ENCODE peak calls at places on chromosome 12, in nine cellular contexts. M is esophagus squamous epithelium; E is bronchial epithelial cell; D is T1000; N is T47D; W is T follicular helper cell; L is HFFc6; R is CD8-positive, alpha-beta T cell; B is activated T-helper 1 cell treated with anti-CD3 and anti-CD28 coated beads, Interleukin-2, amount 50 U/mL, for 16 hours. Q is an unnamed sample.

GRCh38 chr12:65561798-65562382 is 262.4 kb upstream of the HMGA2 start:
- DNase-seq in M (no peak), E (peak; percentile 49), D (no peak), N (no peak), W (no peak), L (peak; percentile 75), R (no peak), B (no peak), Q (no peak)

GRCh38 chr12:27048822-27049752 is 26.7 kb downstream of the MED21 start:
- DNase-seq in M (no peak), E (peak; percentile 93), D (no peak), N (peak; percentile 22), W (no peak), L (peak; percentile 72), R (no peak), B (no peak), Q (no peak)

GRCh38 chr12:10952645-10953044 is 13.6 kb upstream of the TAS2R14 start:
- DNase-seq in M (no peak), E (no peak), D (no peak), N (no peak), W (no peak), L (no peak), R (no peak), B (no peak), Q (no peak)

GRCh38 chr12:71465794-71466193 is 26.2 kb downstream of the LGR5 start:
- DNase-seq in M (no peak), E (no peak), D (no peak), N (no peak), W (no peak), L (no peak), R (no peak), B (no peak), Q (no peak)

GRCh38 chr12:51827925-51828818 is 20.3 kb downstream of the FIGNL2 start:
- DNase-seq in M (no peak), E (peak; percentile 82), D (no peak), N (peak; percentile 53), W (no peak), L (peak; percentile 20), R (no peak), B (peak; percentile 31), Q (no peak)

GRCh38 chr12:3041558-3042164 is 35.5 kb upstream of the TSPAN9 start:
- DNase-seq in M (no peak), E (peak; percentile 67), D (peak; percentile 60), N (peak; percentile 91), W (peak; percentile 29), L (peak; percentile 59), R (peak; percentile 30), B (no peak), Q (peak; percentile 57)

GRCh38 chr12:10590976-10591375 is 22.4 kb downstream of the MAGOHB start:
- DNase-seq in M (no peak), E (no peak), D (no peak), N (no peak), W (no peak), L (no peak), R (no peak), B (no peak), Q (no peak)

GRCh38 chr12:8860165-8860961 is 37.9 kb downstream of the A2ML1 start:
- DNase-seq in M (no peak), E (peak; percentile 65), D (no peak), N (peak; percentile 43), W (peak; percentile 16), L (peak; percentile 20), R (peak; percentile 28), B (no peak), Q (peak; percentile 23)

GRCh38 chr12:48936379-48936979 is 11.2 kb upstream of the FKBP11 start:
- DNase-seq in M (no peak), E (peak; percentile 48), D (no peak), N (peak; percentile 68), W (peak; percentile 78), L (peak; percentile 58), R (peak; percentile 82), B (peak; percentile 70), Q (peak; percentile 79)

GRCh38 chr12:9751204-9752144 is 9.2 kb downstream of the CD69 start:
- DNase-seq in M (no peak), E (peak; percentile 20), D (no peak), N (no peak), W (peak; percentile 52), L (peak; percentile 34), R (peak; percentile 69), B (no peak), Q (no peak)

GRCh38 chr12:52676163-52676562 is 4.0 kb downstream of the KRT1 start:
- DNase-seq in M (no peak), E (no peak), D (no peak), N (no peak), W (no peak), L (no peak), R (no peak), B (no peak), Q (no peak)

GRCh38 chr12:2680676-2681039 is 114.1 kb upstream of the FKBP4 start:
- DNase-seq in M (no peak), E (no peak), D (no peak), N (no peak), W (no peak), L (no peak), R (no peak), B (no peak), Q (peak; percentile 27)

GRCh38 chr12:122310636-122311035 is 44.3 kb upstream of the VPS33A start:
- DNase-seq in M (no peak), E (no peak), D (no peak), N (no peak), W (no peak), L (no peak), R (no peak), B (no peak), Q (no peak)

GRCh38 chr12:7012024-7012607 is 6.2 kb downstream of the LPCAT3 start:
- DNase-seq in M (no peak), E (no peak), D (no peak), N (no peak), W (no peak), L (no peak), R (no peak), B (no peak), Q (no peak)

GRCh38 chr12:24134092-24134491 is 184.6 kb upstream of the SOX5 start:
- DNase-seq in M (no peak), E (no peak), D (no peak), N (no peak), W (no peak), L (no peak), R (no peak), B (no peak), Q (no peak)

GRCh38 chr12:124188561-124189405 is 106.1 kb upstream of the RFLNA start:
- DNase-seq in M (no peak), E (peak; percentile 11), D (peak; percentile 70), N (peak; percentile 82), W (no peak), L (no peak), R (no peak), B (no peak), Q (no peak)

GRCh38 chr12:99695050-99695449 is 47.5 kb downstream of the GARIN6 start:
- DNase-seq in M (no peak), E (no peak), D (no peak), N (no peak), W (no peak), L (no peak), R (no peak), B (no peak), Q (no peak)

GRCh38 chr12:24835377-24835776 is 113.5 kb downstream of the BCAT1 start:
- DNase-seq in M (no peak), E (no peak), D (no peak), N (no peak), W (no peak), L (no peak), R (no peak), B (no peak), Q (no peak)

GRCh38 chr12:122646568-122647220 is 56.5 kb downstream of the HCAR2 start:
- DNase-seq in M (no peak), E (peak; percentile 66), D (peak; percentile 89), N (no peak), W (no peak), L (peak; percentile 80), R (peak; percentile 44), B (peak; percentile 29), Q (peak; percentile 67)

GRCh38 chr12:14207946-14208612 is 157.4 kb upstream of the ATF7IP start:
- DNase-seq in M (no peak), E (peak; percentile 69), D (no peak), N (peak; percentile 79), W (no peak), L (no peak), R (no peak), B (no peak), Q (no peak)

Q was measured in SJSA1.